ENCODE peak calls at places on chromosome 14, in eight cellular contexts. One of them, this sample, is unnamed.
A peak's percentile ranks its signal among the peaks of the same experiment; 100 is the strongest.

GRCh38 chr14:37566811-37567371 is 28.2 kb downstream of the FOXA1 start:
- DNase-seq in fibroblast of lung: peak; percentile 24
- DNase-seq in GM23248: no peak
- DNase-seq in neural progenitor cell: no peak
- DNase-seq in H1: no peak
- DNase-seq in PC-3: peak; percentile 98
- DNase-seq in astrocyte: peak; percentile 30
- DNase-seq in HepG2: no peak
- DNase-seq in this sample: no peak

GRCh38 chr14:101814869-101815268 is 53.4 kb downstream of the PPP2R5C start:
- DNase-seq in H1: no peak
- DNase-seq in GM23248: no peak
- DNase-seq in HepG2: no peak
- DNase-seq in astrocyte: no peak
- DNase-seq in PC-3: no peak
- DNase-seq in fibroblast of lung: no peak
- DNase-seq in neural progenitor cell: no peak
- DNase-seq in this sample: no peak

GRCh38 chr14:91311284-91311662 is 66.8 kb upstream of the GPR68 start:
- DNase-seq in H1: no peak
- DNase-seq in GM23248: no peak
- DNase-seq in astrocyte: no peak
- DNase-seq in neural progenitor cell: no peak
- DNase-seq in PC-3: no peak
- DNase-seq in fibroblast of lung: no peak
- DNase-seq in HepG2: no peak
- DNase-seq in this sample: no peak

GRCh38 chr14:50741571-50741970 is 73.5 kb upstream of the SAV1 start:
- DNase-seq in GM23248: peak; percentile 39
- DNase-seq in H1: no peak
- DNase-seq in neural progenitor cell: no peak
- DNase-seq in fibroblast of lung: peak; percentile 58
- DNase-seq in HepG2: no peak
- DNase-seq in PC-3: peak; percentile 95
- DNase-seq in astrocyte: peak; percentile 44
- DNase-seq in this sample: peak; percentile 37

GRCh38 chr14:65117795-65118746 is 15.8 kb upstream of the MAX start:
- DNase-seq in PC-3: no peak
- DNase-seq in GM23248: no peak
- DNase-seq in fibroblast of lung: no peak
- DNase-seq in neural progenitor cell: no peak
- DNase-seq in H1: no peak
- DNase-seq in HepG2: no peak
- DNase-seq in astrocyte: no peak
- DNase-seq in this sample: no peak

GRCh38 chr14:64193821-64194220 is 100.3 kb downstream of the ESR2 start:
- DNase-seq in PC-3: no peak
- DNase-seq in fibroblast of lung: no peak
- DNase-seq in astrocyte: no peak
- DNase-seq in H1: no peak
- DNase-seq in HepG2: peak; percentile 5
- DNase-seq in neural progenitor cell: no peak
- DNase-seq in GM23248: no peak
- DNase-seq in this sample: no peak

GRCh38 chr14:64053694-64054669 is 201.2 kb downstream of the SYNE2 start:
- DNase-seq in GM23248: peak; percentile 33
- DNase-seq in PC-3: peak; percentile 11
- DNase-seq in astrocyte: no peak
- DNase-seq in neural progenitor cell: no peak
- DNase-seq in fibroblast of lung: peak; percentile 12
- DNase-seq in HepG2: no peak
- DNase-seq in H1: no peak
- DNase-seq in this sample: no peak

GRCh38 chr14:104723651-104724406 is at the start of gene ADSS1:
- DNase-seq in PC-3: peak; percentile 51
- DNase-seq in neural progenitor cell: peak; percentile 84
- DNase-seq in GM23248: peak; percentile 68
- DNase-seq in HepG2: peak; percentile 24
- DNase-seq in astrocyte: no peak
- DNase-seq in fibroblast of lung: peak; percentile 32
- DNase-seq in H1: peak; percentile 84
- DNase-seq in this sample: peak; percentile 15

GRCh38 chr14:90722590-90722989 is 93.6 kb downstream of the TTC7B start:
- DNase-seq in HepG2: no peak
- DNase-seq in astrocyte: no peak
- DNase-seq in GM23248: no peak
- DNase-seq in H1: no peak
- DNase-seq in neural progenitor cell: no peak
- DNase-seq in fibroblast of lung: no peak
- DNase-seq in PC-3: no peak
- DNase-seq in this sample: no peak

GRCh38 chr14:32087173-32087861 is 10.2 kb downstream of the ARHGAP5 start:
- DNase-seq in GM23248: peak; percentile 50
- DNase-seq in PC-3: peak; percentile 73
- DNase-seq in astrocyte: peak; percentile 80
- DNase-seq in H1: no peak
- DNase-seq in neural progenitor cell: peak; percentile 58
- DNase-seq in HepG2: peak; percentile 73
- DNase-seq in fibroblast of lung: peak; percentile 85
- DNase-seq in this sample: no peak

GRCh38 chr14:28294834-28295440 is 471.6 kb upstream of the FOXG1 start:
- DNase-seq in GM23248: peak; percentile 2
- DNase-seq in H1: no peak
- DNase-seq in fibroblast of lung: peak; percentile 63
- DNase-seq in PC-3: peak; percentile 60
- DNase-seq in astrocyte: peak; percentile 61
- DNase-seq in neural progenitor cell: peak; percentile 54
- DNase-seq in HepG2: peak; percentile 27
- DNase-seq in this sample: peak; percentile 7

GRCh38 chr14:81219821-81220487 is 805 bp downstream of the GTF2A1 start:
- DNase-seq in PC-3: peak; percentile 24
- DNase-seq in HepG2: peak; percentile 6
- DNase-seq in fibroblast of lung: peak; percentile 19
- DNase-seq in astrocyte: no peak
- DNase-seq in neural progenitor cell: peak; percentile 78
- DNase-seq in GM23248: peak; percentile 71
- DNase-seq in H1: peak; percentile 51
- DNase-seq in this sample: peak; percentile 13

GRCh38 chr14:93941293-93941910 is 14.3 kb downstream of the FAM181A start:
- DNase-seq in HepG2: no peak
- DNase-seq in H1: no peak
- DNase-seq in PC-3: peak; percentile 61
- DNase-seq in astrocyte: peak; percentile 88
- DNase-seq in GM23248: no peak
- DNase-seq in neural progenitor cell: no peak
- DNase-seq in fibroblast of lung: peak; percentile 91
- DNase-seq in this sample: no peak

GRCh38 chr14:40417777-40418401 is 985.7 kb upstream of the FBXO33 start:
- DNase-seq in PC-3: peak; percentile 71
- DNase-seq in astrocyte: no peak
- DNase-seq in neural progenitor cell: peak; percentile 71
- DNase-seq in fibroblast of lung: peak; percentile 4
- DNase-seq in HepG2: peak; percentile 62
- DNase-seq in H1: peak; percentile 62
- DNase-seq in GM23248: peak; percentile 1
- DNase-seq in this sample: peak; percentile 34

GRCh38 chr14:69674546-69675245 is 63.3 kb downstream of the SUSD6 start:
- DNase-seq in GM23248: no peak
- DNase-seq in PC-3: no peak
- DNase-seq in neural progenitor cell: no peak
- DNase-seq in HepG2: no peak
- DNase-seq in astrocyte: no peak
- DNase-seq in H1: no peak
- DNase-seq in fibroblast of lung: no peak
- DNase-seq in this sample: no peak

GRCh38 chr14:69673099-69673498 is 61.7 kb downstream of the SUSD6 start:
- DNase-seq in astrocyte: no peak
- DNase-seq in HepG2: no peak
- DNase-seq in neural progenitor cell: no peak
- DNase-seq in GM23248: no peak
- DNase-seq in PC-3: no peak
- DNase-seq in H1: no peak
- DNase-seq in fibroblast of lung: no peak
- DNase-seq in this sample: peak; percentile 14

GRCh38 chr14:69673578-69674305 is 62.3 kb downstream of the SUSD6 start:
- DNase-seq in fibroblast of lung: no peak
- DNase-seq in astrocyte: no peak
- DNase-seq in HepG2: no peak
- DNase-seq in GM23248: no peak
- DNase-seq in neural progenitor cell: no peak
- DNase-seq in H1: no peak
- DNase-seq in PC-3: no peak
- DNase-seq in this sample: peak; percentile 26

GRCh38 chr14:69675246-69675583 is 63.8 kb downstream of the SUSD6 start:
- DNase-seq in neural progenitor cell: no peak
- DNase-seq in PC-3: no peak
- DNase-seq in astrocyte: no peak
- DNase-seq in HepG2: no peak
- DNase-seq in H1: no peak
- DNase-seq in GM23248: peak; percentile 26
- DNase-seq in fibroblast of lung: no peak
- DNase-seq in this sample: no peak

DNA sequence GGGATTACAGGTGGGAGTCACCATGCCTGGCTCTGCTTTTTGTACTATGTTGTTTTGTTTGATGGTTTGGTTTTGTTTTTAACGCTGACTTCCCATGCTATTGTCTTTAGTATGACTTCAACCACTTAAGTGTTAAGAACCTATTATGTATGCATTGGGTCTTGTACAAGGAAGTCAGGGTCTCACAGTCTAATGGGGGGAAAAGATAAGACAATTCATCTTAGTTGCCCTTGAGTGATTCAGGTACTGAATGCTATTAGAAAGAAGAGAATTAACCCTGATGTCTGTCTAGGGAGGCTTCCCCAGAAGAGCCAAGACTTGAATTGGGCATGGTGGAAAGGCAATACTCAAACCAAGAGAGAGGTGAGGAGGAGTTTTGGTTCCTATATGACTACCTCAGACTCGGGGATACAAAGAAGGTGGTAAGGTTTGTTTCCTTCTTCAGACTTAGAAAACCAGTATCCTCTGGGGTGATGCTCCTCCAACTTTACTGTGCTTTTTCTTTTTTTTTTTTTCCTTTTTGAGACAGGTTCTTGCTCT is 64.6 kb downstream of the SUSD6 start:
- DNase-seq in PC-3: no peak
- DNase-seq in fibroblast of lung: no peak
- DNase-seq in GM23248: no peak
- DNase-seq in H1: no peak
- DNase-seq in HepG2: no peak
- DNase-seq in astrocyte: no peak
- DNase-seq in neural progenitor cell: no peak
- DNase-seq in this sample: no peak
- TF ChIP-seq EZH2 in PC-3: no peak
- TF ChIP-seq EZH2 in fibroblast of lung: no peak
- TF ChIP-seq EZH2 in GM23248: no peak
- TF ChIP-seq EZH2 in H1: no peak
- TF ChIP-seq EZH2 in HepG2: no peak
- TF ChIP-seq EZH2 in astrocyte: no peak
- TF ChIP-seq EZH2 in neural progenitor cell: no peak
- TF ChIP-seq EZH2 in this sample: no peak

GRCh38 chr14:70642313-70643235 is 858 bp downstream of the TTC9 start:
- DNase-seq in fibroblast of lung: no peak
- DNase-seq in PC-3: no peak
- DNase-seq in astrocyte: no peak
- DNase-seq in H1: no peak
- DNase-seq in GM23248: peak; percentile 10
- DNase-seq in HepG2: no peak
- DNase-seq in neural progenitor cell: peak; percentile 9
- DNase-seq in this sample: no peak
- TF ChIP-seq EZH2 in fibroblast of lung: peak; percentile 89
- TF ChIP-seq EZH2 in PC-3: no peak
- TF ChIP-seq EZH2 in astrocyte: peak; percentile 94
- TF ChIP-seq EZH2 in H1: no peak
- TF ChIP-seq EZH2 in GM23248: peak; percentile 65
- TF ChIP-seq EZH2 in HepG2: no peak
- TF ChIP-seq EZH2 in neural progenitor cell: peak; percentile 49
- TF ChIP-seq EZH2 in this sample: no peak

DNA sequence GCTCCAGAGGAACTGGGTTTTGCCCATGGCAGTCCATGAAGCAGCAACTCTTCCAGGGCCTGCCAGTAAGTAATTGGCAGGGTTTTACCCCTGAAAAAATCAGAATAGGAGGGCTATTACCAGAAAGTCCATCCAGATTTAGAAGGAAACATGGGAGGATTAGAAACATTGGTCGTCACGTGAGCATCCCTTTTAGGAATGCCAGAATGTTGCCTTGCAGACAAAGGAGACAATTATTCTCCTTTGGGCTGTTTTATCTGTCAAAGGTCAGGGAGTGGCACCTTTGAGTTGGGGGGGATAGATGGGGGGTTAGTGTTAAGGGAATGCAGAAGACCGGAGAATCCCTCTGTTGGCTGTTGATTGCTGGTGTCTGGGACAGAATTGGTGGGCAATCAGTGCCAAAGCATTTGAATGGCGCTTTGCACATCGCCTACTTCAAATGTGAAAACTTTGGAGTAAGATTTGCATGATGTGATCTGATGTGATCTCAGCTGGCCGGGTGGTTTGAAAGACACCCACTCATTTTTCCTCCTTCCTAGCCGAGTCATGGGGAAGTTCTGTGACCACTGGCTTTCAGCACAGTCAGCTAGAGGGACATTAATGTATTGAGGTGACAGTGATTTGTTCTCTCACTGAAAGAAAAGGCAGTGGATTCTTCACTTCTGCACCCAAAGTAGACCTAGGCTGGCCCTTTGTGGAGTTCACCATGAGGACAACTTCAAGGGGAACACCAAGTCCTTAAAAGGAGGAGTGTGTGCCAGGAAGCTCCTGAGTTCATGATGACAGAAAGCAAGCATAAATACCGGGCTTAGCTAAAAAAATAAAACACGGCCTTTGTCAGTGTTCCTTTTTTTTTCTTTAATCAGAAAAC is 31.4 kb downstream of the FLVCR2 start:
- DNase-seq in PC-3: no peak
- DNase-seq in HepG2: no peak
- DNase-seq in H1: no peak
- DNase-seq in astrocyte: no peak
- DNase-seq in neural progenitor cell: no peak
- DNase-seq in GM23248: peak; percentile 27
- DNase-seq in fibroblast of lung: no peak
- DNase-seq in this sample: no peak
- TF ChIP-seq EZH2 in PC-3: no peak
- TF ChIP-seq EZH2 in HepG2: no peak
- TF ChIP-seq EZH2 in H1: no peak
- TF ChIP-seq EZH2 in astrocyte: no peak
- TF ChIP-seq EZH2 in neural progenitor cell: no peak
- TF ChIP-seq EZH2 in GM23248: no peak
- TF ChIP-seq EZH2 in fibroblast of lung: no peak
- TF ChIP-seq EZH2 in this sample: no peak

DNA sequence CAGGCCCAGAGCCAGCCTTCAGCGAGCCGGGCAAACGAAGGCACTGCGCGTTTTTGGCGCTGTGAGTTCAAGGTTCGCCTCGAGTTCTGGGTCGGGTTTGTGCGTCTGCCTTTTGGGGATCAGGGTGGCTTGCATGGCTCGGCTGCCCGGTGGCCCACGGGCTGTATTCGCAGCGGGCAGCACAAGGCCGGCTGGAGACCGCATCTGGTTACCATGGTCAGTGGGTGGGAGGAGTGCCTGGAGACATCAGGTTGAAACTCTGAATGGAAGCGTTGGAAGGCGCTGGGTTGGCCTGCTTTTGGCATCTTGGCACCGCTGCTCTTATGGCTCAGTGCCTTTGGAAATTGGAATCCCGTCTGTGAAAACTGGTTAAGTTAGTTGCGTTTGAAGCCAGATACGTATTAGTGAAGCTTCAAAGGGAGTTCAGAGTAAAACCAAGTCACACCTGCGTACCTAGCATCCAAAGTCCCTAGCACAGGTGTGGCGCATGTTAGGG is 50.9 kb downstream of the SNAPC1 start:
- DNase-seq in HepG2: no peak
- DNase-seq in H1: peak; percentile 76
- DNase-seq in PC-3: no peak
- DNase-seq in astrocyte: peak; percentile 5
- DNase-seq in fibroblast of lung: peak; percentile 1
- DNase-seq in GM23248: peak; percentile 20
- DNase-seq in neural progenitor cell: peak; percentile 27
- DNase-seq in this sample: no peak
- TF ChIP-seq EZH2 in HepG2: peak; percentile 61
- TF ChIP-seq EZH2 in H1: peak; percentile 57
- TF ChIP-seq EZH2 in PC-3: peak; percentile 82
- TF ChIP-seq EZH2 in astrocyte: peak; percentile 54
- TF ChIP-seq EZH2 in fibroblast of lung: peak; percentile 93
- TF ChIP-seq EZH2 in GM23248: peak; percentile 80
- TF ChIP-seq EZH2 in neural progenitor cell: peak; percentile 65
- TF ChIP-seq EZH2 in this sample: no peak